ENCODE peak calls at places on chromosomes 4 and X, in five cellular contexts. X, D, L, J and K are unnamed samples.

GRCh38 chr4:84804126-84804525 is 162.4 kb downstream of the WDFY3 start:
- DNase-seq in X (no peak), D (no peak), L (no peak), J (no peak), K (no peak)

GRCh38 chr4:93199492-93199891 is 629.1 kb upstream of the ATOH1 start:
- DNase-seq in X (peak), D (no peak), L (peak), J (no peak), K (no peak)

GRCh38 chrX:39582091-39582490 is 515.7 kb downstream of the BCOR start:
- DNase-seq in X (no peak), D (no peak), L (no peak), J (peak), K (no peak)

GRCh38 chr4:118950224-118950623 is 61.6 kb downstream of the SYNPO2 start:
- DNase-seq in X (no peak), D (no peak), L (no peak), J (no peak), K (no peak)

GRCh38 chrX:45601052-45601451 is 400.4 kb upstream of the DIPK2B start:
- DNase-seq in X (no peak), D (no peak), L (no peak), J (no peak), K (no peak)

GRCh38 chr4:26020896-26021295 is 106.9 kb downstream of the SMIM20 start:
- DNase-seq in X (no peak), D (no peak), L (no peak), J (no peak), K (no peak)

GRCh38 chr4:130026185-130026584 is 930.2 kb downstream of the C4orf33 start:
- DNase-seq in X (peak), D (no peak), L (no peak), J (no peak), K (no peak)

GRCh38 chrX:45320191-45320590 is 119.5 kb upstream of the DIPK2B start:
- DNase-seq in X (no peak), D (no peak), L (no peak), J (no peak), K (no peak)

GRCh38 chr4:41887821-41888699 is 47.2 kb upstream of the TMEM33 start:
- DNase-seq in X (no peak), D (no peak), L (peak), J (peak), K (peak)

GRCh38 chr4:55675196-55675793 is 39.2 kb upstream of the NMU start:
- DNase-seq in X (no peak), D (no peak), L (no peak), J (no peak), K (no peak)

GRCh38 chr4:85147481-85148076 is 181.1 kb upstream of the WDFY3 start:
- DNase-seq in X (peak), D (no peak), L (peak), J (peak), K (no peak)

GRCh38 chr4:110197421-110198398 is 705 bp downstream of the ELOVL6 start:
- DNase-seq in X (peak), D (peak), L (peak), J (peak), K (peak)

GRCh38 chr4:5973033-5973432 is 45.2 kb downstream of the C4orf50 start:
- DNase-seq in X (no peak), D (no peak), L (no peak), J (no peak), K (no peak)

GRCh38 chr4:121799888-121800501 is 1.1 kb upstream of the EXOSC9 start:
- DNase-seq in X (no peak), D (no peak), L (no peak), J (no peak), K (no peak)

GRCh38 chr4:24229976-24230375 is 340.1 kb upstream of the PPARGC1A start:
- DNase-seq in X (no peak), D (no peak), L (no peak), J (no peak), K (no peak)

GRCh38 chr4:158801066-158801465 is 32.2 kb downstream of the FNIP2 start:
- DNase-seq in X (no peak), D (peak), L (no peak), J (peak), K (no peak)

GRCh38 chrX:39725928-39726619 is 371.7 kb downstream of the BCOR start:
- DNase-seq in X (no peak), D (no peak), L (no peak), J (no peak), K (no peak)

GRCh38 chr4:138405439-138405838 is 163.3 kb upstream of the SLC7A11 start:
- DNase-seq in X (no peak), D (no peak), L (no peak), J (no peak), K (no peak)

GRCh38 chr4:5199912-5200311 is 148.6 kb downstream of the STK32B start:
- DNase-seq in X (no peak), D (no peak), L (no peak), J (no peak), K (no peak)